ENCODE peak calls at places on chromosomes 7 and 10, in five cellular contexts. M, H, D, P and K are unnamed samples.

GRCh38 chr7:80136276-80137045 is 1.8 kb downstream of the GNAI1 start:
- DNase-seq in M (no peak), H (no peak), D (no peak), P (peak; percentile 70), K (no peak)

GRCh38 chr7:31788445-31788844 is 101.4 kb downstream of the PPP1R17 start:
- DNase-seq in M (no peak), H (no peak), D (no peak), P (peak; percentile 76), K (no peak)

GRCh38 chr10:93548376-93549071 is 17.9 kb upstream of the FFAR4 start:
- DNase-seq in M (no peak), H (no peak), D (no peak), P (peak; percentile 39), K (no peak)

GRCh38 chr7:26507375-26508068 is 215.9 kb downstream of the SNX10 start:
- DNase-seq in M (no peak), H (no peak), D (no peak), P (no peak), K (no peak)

GRCh38 chr7:105940111-105940510 is 23.0 kb upstream of the CDHR3 start:
- DNase-seq in M (no peak), H (no peak), D (no peak), P (no peak), K (no peak)

GRCh38 chr7:137697026-137697425 is 149.7 kb downstream of the DGKI start:
- DNase-seq in M (no peak), H (no peak), D (no peak), P (peak; percentile 19), K (no peak)

GRCh38 chr7:149733131-149733531 is 40.3 kb downstream of the ZNF467 start:
- DNase-seq in M (peak; percentile 33), H (no peak), D (no peak), P (no peak), K (no peak)

GRCh38 chr7:130814753-130815152 is 80.7 kb upstream of the KLF14 start:
- DNase-seq in M (no peak), H (no peak), D (no peak), P (peak; percentile 34), K (no peak)

GRCh38 chr10:69415049-69415448 is 1.7 kb downstream of the TACR2 start:
- DNase-seq in M (no peak), H (no peak), D (no peak), P (no peak), K (no peak)

GRCh38 chr10:59098811-59099452 is 77.5 kb upstream of the PHYHIPL start:
- DNase-seq in M (no peak), H (no peak), D (no peak), P (peak; percentile 35), K (no peak)

GRCh38 chr7:16512097-16512496 is 14.5 kb upstream of the LRRC72 start:
- DNase-seq in M (no peak), H (no peak), D (no peak), P (no peak), K (no peak)

GRCh38 chr10:122419890-122420623 is 34.4 kb upstream of the ARMS2 start:
- DNase-seq in M (no peak), H (peak; percentile 19), D (no peak), P (peak; percentile 80), K (no peak)

GRCh38 chr7:101340379-101340778 is 18.8 kb upstream of the IFT22 start:
- DNase-seq in M (no peak), H (no peak), D (no peak), P (no peak), K (no peak)

GRCh38 chr7:142813262-142813661 is 41.6 kb upstream of the EPHB6 start:
- DNase-seq in M (no peak), H (no peak), D (no peak), P (peak; percentile 86), K (no peak)

GRCh38 chr10:132107211-132107946 is 41.6 kb downstream of the JAKMIP3 start:
- DNase-seq in M (peak; percentile 15), H (no peak), D (no peak), P (no peak), K (no peak)

GRCh38 chr7:85980740-85981139 is 663.0 kb upstream of the GRM3 start:
- DNase-seq in M (no peak), H (no peak), D (no peak), P (no peak), K (no peak)

GRCh38 chr10:5317547-5318107 is 47.1 kb upstream of the UCN3 start:
- DNase-seq in M (no peak), H (no peak), D (no peak), P (peak; percentile 74), K (no peak)

GRCh38 chr10:100372415-100373297 is 25.6 kb downstream of the SCD start:
- DNase-seq in M (no peak), H (no peak), D (no peak), P (no peak), K (no peak)

GRCh38 chr7:154480817-154481216 is 428.6 kb downstream of the DPP6 start:
- DNase-seq in M (no peak), H (no peak), D (no peak), P (no peak), K (no peak)

GRCh38 chr7:151853896-151854807 is 22.8 kb downstream of the PRKAG2 start:
- DNase-seq in M (no peak), H (peak; percentile 69), D (no peak), P (no peak), K (no peak)

GRCh38 chr10:78286186-78286585 is 252.5 kb downstream of the RPS24 start:
- DNase-seq in M (no peak), H (no peak), D (no peak), P (no peak), K (no peak)

GRCh38 chr7:142795339-142795863 is 24.6 kb downstream of the PRSS2 start:
- DNase-seq in M (peak; percentile 46), H (no peak), D (no peak), P (peak; percentile 15), K (peak; percentile 30)

GRCh38 chr10:130934333-130935035 is 377.0 kb downstream of the TCERG1L start:
- DNase-seq in M (no peak), H (no peak), D (no peak), P (no peak), K (no peak)

GRCh38 chr10:122421054-122421625 is 33.3 kb upstream of the ARMS2 start:
- DNase-seq in M (no peak), H (no peak), D (no peak), P (no peak), K (no peak)

GRCh38 chr10:117925369-117925768 is 121.4 kb downstream of the RAB11FIP2 start:
- DNase-seq in M (no peak), H (no peak), D (no peak), P (no peak), K (no peak)

DNA sequence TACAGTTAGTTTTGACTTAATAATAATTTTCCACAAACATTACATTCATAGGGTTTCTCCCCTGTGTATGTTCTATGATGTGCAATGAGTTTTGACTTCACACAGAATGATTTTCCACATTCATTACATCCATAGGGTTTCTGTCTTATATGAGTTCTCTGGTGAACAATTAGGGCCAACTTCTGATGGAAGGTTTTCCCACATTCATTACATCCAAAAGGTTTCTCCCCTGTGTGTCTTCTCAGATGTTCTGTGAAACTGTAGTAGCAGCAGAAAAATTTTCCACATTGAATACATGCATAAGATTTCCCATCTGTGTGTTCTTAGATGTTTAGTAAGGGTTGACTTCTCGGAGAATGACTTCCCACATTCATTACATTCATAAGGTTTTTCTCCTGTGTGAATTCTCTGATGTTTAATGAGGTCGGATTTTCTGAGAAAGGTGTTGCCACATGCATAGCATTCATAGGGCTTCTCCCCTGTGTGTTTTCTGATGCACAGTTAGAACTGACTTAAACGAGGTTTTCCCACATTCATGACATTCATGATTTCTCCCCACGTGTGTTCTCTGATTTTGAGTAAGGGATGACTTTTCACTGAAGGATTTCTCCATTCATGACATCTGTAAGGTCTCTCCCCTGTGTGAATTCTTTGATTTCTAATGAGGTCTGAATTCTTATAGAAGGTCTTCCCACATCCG is 118.5 kb downstream of the ZNF33B start:
- DNase-seq in M (no peak), H (no peak), D (no peak), P (no peak), K (no peak)
- H3K9me3 ChIP-seq in M (no peaks in the 10 kb centered on the region), H (peaks cover 17% of the 10 kb centered on the region), D (peaks cover 28% of the 10 kb centered on the region), P (no peaks in the 10 kb centered on the region), K (peaks cover 36% of the 10 kb centered on the region)

GRCh38 chr7:158165711-158166110 is 421.9 kb downstream of the PTPRN2 start:
- DNase-seq in M (no peak), H (no peak), D (no peak), P (no peak), K (no peak)
- H3K9me3 ChIP-seq in M (no peaks in the 10 kb centered on the region), H (no peaks in the 10 kb centered on the region), D (peaks cover 26% of the 10 kb centered on the region), P (no peaks in the 10 kb centered on the region), K (no peaks in the 10 kb centered on the region)

GRCh38 chr7:157764193-157764592 is 427.4 kb downstream of the DNAJB6 start:
- DNase-seq in M (no peak), H (no peak), D (no peak), P (no peak), K (no peak)
- H3K9me3 ChIP-seq in M (no peaks in the 10 kb centered on the region), H (no peaks in the 10 kb centered on the region), D (peaks cover 10% of the 10 kb centered on the region), P (no peaks in the 10 kb centered on the region), K (no peaks in the 10 kb centered on the region)

DNA sequence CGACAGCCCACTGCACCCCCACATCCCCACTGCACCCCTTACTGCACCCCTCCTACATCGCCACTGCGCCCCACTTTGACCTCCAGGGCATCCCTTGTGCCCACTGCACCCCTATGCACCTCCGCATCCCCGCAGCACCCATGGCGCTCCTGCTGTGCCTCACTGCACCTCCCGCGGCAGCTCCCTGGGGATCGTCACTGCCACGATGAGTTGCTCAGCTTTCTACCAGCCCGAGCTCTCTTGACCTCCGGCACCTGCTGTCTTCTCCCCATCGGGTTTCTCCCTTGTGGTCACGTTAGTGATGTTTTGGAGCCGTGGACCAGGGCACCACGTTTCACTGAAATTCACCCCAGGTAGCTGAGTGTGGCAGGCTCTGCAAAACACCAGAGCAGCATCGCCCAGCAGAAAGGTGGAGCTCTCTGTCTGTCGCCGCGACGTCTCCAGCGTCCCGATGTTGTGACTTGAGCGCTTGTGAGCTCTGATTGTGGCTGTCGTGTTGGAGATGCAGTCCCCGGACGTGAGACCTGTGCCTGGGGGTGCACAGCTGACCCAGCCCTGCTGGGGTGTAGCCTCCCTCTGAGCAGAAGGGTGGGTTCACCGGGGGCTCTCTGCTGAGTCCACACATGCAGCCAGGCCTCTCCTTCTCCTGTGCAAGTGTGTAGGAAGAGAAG is 147.7 kb downstream of the DNAJB6 start:
- DNase-seq in M (no peak), H (no peak), D (no peak), P (no peak), K (no peak)
- H3K9me3 ChIP-seq in M (no peaks in the 10 kb centered on the region), H (no peaks in the 10 kb centered on the region), D (peaks cover 9% of the 10 kb centered on the region), P (peaks cover 3% of the 10 kb centered on the region), K (no peaks in the 10 kb centered on the region)

GRCh38 chr7:123771256-123771655 is 22.5 kb upstream of the WASL start:
- DNase-seq in M (no peak), H (no peak), D (no peak), P (no peak), K (no peak)
- H3K9me3 ChIP-seq in M (no peaks in the 10 kb centered on the region), H (no peaks in the 10 kb centered on the region), D (no peaks in the 10 kb centered on the region), P (no peaks in the 10 kb centered on the region), K (no peaks in the 10 kb centered on the region)